ENCODE peak calls at places on chromosome 9, in four cellular contexts. H is ovary; K is tibial nerve; X is CD8-positive, alpha-beta T cell. Q is an unnamed sample.

GRCh38 chr9:130924448-130924788 is 14.6 kb downstream of the FIBCD1 start:
- DNase-seq in H (no peak), K (no peak), X (no peak), Q (no peak)

GRCh38 chr9:131579789-131580211 is 34.5 kb downstream of the PRRT1B start:
- DNase-seq in H (no peak), K (no peak), X (no peak), Q (peak; percentile 69)

GRCh38 chr9:133126697-133127339 is 5.8 kb upstream of the RALGDS start:
- DNase-seq in H (peak; percentile 52), K (no peak), X (no peak), Q (no peak)

GRCh38 chr9:107425110-107426025 is 64.2 kb downstream of the KLF4 start:
- DNase-seq in H (peak; percentile 80), K (peak; percentile 89), X (no peak), Q (peak; percentile 88)

GRCh38 chr9:89661391-89661949 is 56.7 kb downstream of the GADD45G start:
- DNase-seq in H (no peak), K (no peak), X (no peak), Q (no peak)

GRCh38 chr9:27950382-27950781 is 377.1 kb upstream of the C9orf72 start:
- DNase-seq in H (no peak), K (no peak), X (no peak), Q (no peak)

GRCh38 chr9:15135167-15135792 is 171.7 kb downstream of the TTC39B start:
- DNase-seq in H (peak; percentile 22), K (peak; percentile 37), X (peak; percentile 40), Q (no peak)

GRCh38 chr9:91948423-91949292 is 1.4 kb downstream of the ROR2 start:
- DNase-seq in H (peak; percentile 72), K (no peak), X (no peak), Q (peak; percentile 77)

GRCh38 chr9:106077731-106078130 is 383.4 kb downstream of the TMEM38B start:
- DNase-seq in H (no peak), K (no peak), X (no peak), Q (no peak)

DNA sequence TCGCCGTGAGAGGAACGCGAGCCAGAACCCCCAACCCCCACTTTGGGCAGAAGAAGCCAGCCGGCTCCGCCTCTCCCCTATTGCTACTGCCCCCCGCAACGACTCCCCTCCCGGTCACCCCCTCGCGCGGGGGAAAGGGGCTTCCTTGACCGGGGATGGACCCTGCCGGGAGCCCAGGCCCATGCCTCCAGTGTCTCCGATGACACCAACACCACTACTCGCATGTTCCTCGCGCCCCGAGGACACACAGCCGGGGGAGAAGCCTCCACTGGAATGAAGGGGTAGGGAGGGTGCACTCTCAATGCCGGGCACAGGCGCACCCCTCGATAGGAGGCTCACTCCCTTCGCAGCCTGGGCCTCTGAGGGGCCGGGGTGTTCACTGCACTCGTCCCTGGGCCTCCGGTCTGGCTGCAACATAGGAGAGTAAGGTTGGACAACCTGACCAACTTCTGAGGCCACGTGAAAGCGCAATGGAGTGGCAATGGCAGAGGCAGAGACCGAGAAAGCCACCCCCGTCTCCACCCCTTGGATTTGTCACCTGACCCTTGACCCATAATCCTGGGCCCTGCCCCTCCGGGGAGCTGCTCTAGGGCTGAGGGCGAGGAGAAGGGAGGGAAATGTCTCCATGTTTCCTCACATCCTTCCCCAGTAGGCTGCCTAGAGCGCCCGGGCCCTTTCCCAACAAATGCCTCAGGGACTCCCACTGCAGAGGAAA is 1.0 kb upstream of the CNTFR start:
- DNase-seq in H (no peak), K (peak; percentile 38), X (no peak), Q (peak; percentile 59)
- H3K4me3 ChIP-seq in H (peak overlapping the region; percentile 46), K (peak overlapping the region; percentile 46), X (peak overlapping the region; percentile 73), Q (peak overlapping the region; percentile 19)

DNA sequence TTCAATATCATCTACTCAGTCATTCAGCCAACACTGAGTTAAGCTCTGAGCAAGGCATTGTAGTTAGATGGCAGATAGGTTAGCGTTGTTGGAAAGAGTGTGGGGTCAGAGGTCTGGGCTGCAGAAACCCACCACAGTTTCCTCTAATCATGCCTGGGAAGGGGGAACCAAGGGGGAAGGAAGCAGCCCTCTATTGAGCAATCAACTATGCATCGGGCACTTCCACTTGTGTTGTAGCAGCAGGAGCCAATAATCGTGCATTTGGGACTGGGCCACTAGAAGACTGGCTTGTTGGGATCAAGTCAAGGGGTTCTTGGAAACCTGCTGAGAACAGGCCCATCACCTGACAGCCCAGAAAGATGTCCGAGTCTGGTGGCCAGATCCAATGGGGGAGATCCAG is 139.2 kb downstream of the PIP5K1B start:
- DNase-seq in H (no peak), K (no peak), X (no peak), Q (no peak)
- H3K27ac ChIP-seq in H (no peak overlapping the region), K (no peak overlapping the region), X (no peak overlapping the region), Q (no peak overlapping the region)

GRCh38 chr9:20584968-20585643 is 37.2 kb downstream of the MLLT3 start:
- DNase-seq in H (no peak), K (no peak), X (no peak), Q (no peak)

GRCh38 chr9:20582150-20582549 is 40.1 kb downstream of the MLLT3 start:
- DNase-seq in H (no peak), K (no peak), X (no peak), Q (no peak)

GRCh38 chr9:20580673-20581072 is 41.6 kb downstream of the MLLT3 start:
- DNase-seq in H (no peak), K (no peak), X (no peak), Q (no peak)

GRCh38 chr9:20579544-20580309 is 42.6 kb downstream of the MLLT3 start:
- DNase-seq in H (no peak), K (no peak), X (no peak), Q (no peak)
- H3K27me3 ChIP-seq in H (no peaks in the 10 kb centered on the region), K (no peaks in the 10 kb centered on the region), X (no peaks in the 10 kb centered on the region), Q (no peaks in the 10 kb centered on the region)

GRCh38 chr9:115118471-115119156 is 657 bp upstream of the TNC start:
- DNase-seq in H (no peak), K (peak; percentile 18), X (no peak), Q (peak; percentile 89)

GRCh38 chr9:115115117-115115880 is 2.7 kb downstream of the TNC start:
- DNase-seq in H (no peak), K (no peak), X (no peak), Q (no peak)

GRCh38 chr9:115117999-115118470 is at the start of gene TNC:
- DNase-seq in H (no peak), K (peak; percentile 38), X (no peak), Q (peak; percentile 89)

GRCh38 chr9:115115924-115116323 is 2.0 kb downstream of the TNC start:
- DNase-seq in H (no peak), K (no peak), X (no peak), Q (no peak)

GRCh38 chr9:115116620-115117284 is 1.2 kb downstream of the TNC start:
- DNase-seq in H (no peak), K (no peak), X (no peak), Q (no peak)
- H3K4me3 ChIP-seq in H (peak overlapping the region; percentile 37), K (no peak overlapping the region), X (no peak overlapping the region), Q (no peak overlapping the region)

GRCh38 chr9:121701736-121702261 is 50.4 kb downstream of the DAB2IP start:
- DNase-seq in H (no peak), K (no peak), X (no peak), Q (no peak)
- H3K27ac ChIP-seq in H (no peak overlapping the region), K (peak overlapping the region; percentile 83), X (no peak overlapping the region), Q (no peak overlapping the region)

DNA sequence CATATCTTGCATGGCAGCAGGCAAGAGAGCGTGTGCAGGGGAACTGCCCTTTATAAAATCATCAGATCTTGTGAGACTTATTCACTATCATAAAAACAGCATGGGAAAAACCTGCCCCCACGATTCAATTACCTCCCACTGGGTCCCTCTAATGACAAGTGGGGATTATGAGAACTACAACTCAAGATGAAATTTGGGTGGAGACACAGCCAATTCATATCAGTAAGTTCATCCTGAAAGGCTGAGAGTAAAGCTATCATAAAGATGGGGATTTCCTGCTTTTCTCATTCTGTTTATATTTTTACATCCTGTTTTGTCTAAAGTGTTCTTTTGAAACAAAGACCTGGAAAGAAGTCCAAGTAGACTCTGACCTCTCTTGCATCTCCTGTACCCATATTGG is 28.9 kb upstream of the IL33 start:
- DNase-seq in H (no peak), K (no peak), X (no peak), Q (no peak)
- H3K27me3 ChIP-seq in H (no peaks in the 10 kb centered on the region), K (no peaks in the 10 kb centered on the region), X (no peaks in the 10 kb centered on the region), Q (no peaks in the 10 kb centered on the region)

GRCh38 chr9:35659340-35659739 is 1.2 kb downstream of the CCDC107 start:
- DNase-seq in H (no peak), K (no peak), X (no peak), Q (no peak)
- H3K4me3 ChIP-seq in H (peak overlapping the region; percentile 94), K (peak overlapping the region; percentile 58), X (peak overlapping the region; percentile 94), Q (peak overlapping the region; percentile 90)

GRCh38 chr9:33924978-33925797 is 108.2 kb downstream of the UBE2R2 start:
- DNase-seq in H (peak; percentile 59), K (no peak), X (no peak), Q (peak; percentile 68)
- H3K27ac ChIP-seq in H (no peak overlapping the region), K (peak overlapping the region; percentile 64), X (no peak overlapping the region), Q (peak overlapping the region; percentile 27)

GRCh38 chr9:96173640-96174039 is 128.3 kb downstream of the HSD17B3 start:
- DNase-seq in H (no peak), K (no peak), X (no peak), Q (no peak)
- H3K27me3 ChIP-seq in H (no peaks in the 10 kb centered on the region), K (no peaks in the 10 kb centered on the region), X (no peaks in the 10 kb centered on the region), Q (no peaks in the 10 kb centered on the region)

DNA sequence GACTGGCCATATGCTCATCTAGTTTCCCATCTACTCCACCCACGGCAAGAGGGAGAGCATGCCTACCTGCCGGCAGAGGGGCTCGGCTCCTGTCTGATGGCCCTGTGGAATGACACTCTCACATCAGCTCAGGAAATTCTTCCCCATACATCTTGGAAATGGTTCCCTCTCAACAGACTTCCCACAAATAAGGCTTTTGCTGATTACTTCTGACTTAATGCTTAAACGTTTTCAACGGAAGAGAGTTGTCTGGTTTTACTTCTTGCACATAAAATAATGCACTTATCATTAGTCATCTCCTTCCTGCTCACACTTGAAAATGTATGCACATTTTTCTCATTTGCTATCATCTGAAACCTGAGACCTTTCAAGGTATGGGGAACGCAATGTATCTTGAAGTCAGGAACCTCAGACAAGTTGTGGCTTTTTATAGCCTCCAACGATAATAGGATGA is 129.5 kb downstream of the TTLL11 start:
- DNase-seq in H (no peak), K (no peak), X (no peak), Q (no peak)
- H3K4me3 ChIP-seq in H (no peak overlapping the region), K (no peak overlapping the region), X (no peak overlapping the region), Q (no peak overlapping the region)

Q was measured in aorta.